ENCODE peak calls at places on chromosomes 3 and 15, in six cellular contexts. K is HCT116, A is breast epithelium, X is stomach, P is prostate gland, I is esophagus muscularis mucosa. O is an unnamed sample.

GRCh38 chr3:170467007-170467406 is 48.3 kb downstream of the CLDN11 start:
- DNase-seq in I (peak; percentile 62), X (no peak), K (no peak), A (no peak), P (no peak), O (no peak)

GRCh38 chr3:192445768-192446644 is 281.3 kb downstream of the FGF12 start:
- DNase-seq in A (no peak), P (no peak), K (no peak), I (no peak), X (no peak), O (no peak)

GRCh38 chr3:32815812-32816438 is 1.9 kb upstream of the TRIM71 start:
- DNase-seq in P (no peak), I (no peak), K (no peak), X (no peak), A (no peak), O (no peak)

GRCh38 chr15:63942486-63943365 is 103.6 kb downstream of the DAPK2 start:
- DNase-seq in A (no peak), K (no peak), I (peak; percentile 55), P (no peak), X (no peak), O (no peak)

GRCh38 chr3:69082805-69083204 is 1.9 kb upstream of the ARL6IP5 start:
- DNase-seq in X (peak; percentile 31), P (no peak), I (no peak), K (no peak), A (no peak), O (peak; percentile 51)

GRCh38 chr3:128245460-128245859 is 92.2 kb downstream of the EEFSEC start:
- DNase-seq in P (no peak), X (no peak), I (no peak), K (no peak), A (no peak), O (no peak)

GRCh38 chr3:31740397-31740796 is 207.7 kb downstream of the STT3B start:
- DNase-seq in P (no peak), X (no peak), K (no peak), I (no peak), A (no peak), O (no peak)

GRCh38 chr3:196222876-196223595 is 6.7 kb downstream of the SLC51A start:
- DNase-seq in P (no peak), X (no peak), K (no peak), I (no peak), A (no peak), O (no peak)

GRCh38 chr15:40322531-40323238 is 807 bp upstream of the INAFM2 start:
- DNase-seq in P (no peak), X (no peak), I (no peak), K (no peak), A (no peak), O (peak; percentile 16)

GRCh38 chr3:28326458-28326926 is 22.0 kb upstream of the ZCWPW2 start:
- DNase-seq in X (no peak), P (no peak), I (no peak), A (no peak), K (no peak), O (peak; percentile 7)

GRCh38 chr3:66439666-66440344 is 61.0 kb downstream of the LRIG1 start:
- DNase-seq in I (no peak), P (no peak), X (no peak), A (no peak), K (no peak), O (no peak)

GRCh38 chr15:87873501-87873900 is 383.0 kb downstream of the NTRK3 start:
- DNase-seq in X (no peak), A (no peak), K (no peak), P (no peak), I (no peak), O (no peak)

DNA sequence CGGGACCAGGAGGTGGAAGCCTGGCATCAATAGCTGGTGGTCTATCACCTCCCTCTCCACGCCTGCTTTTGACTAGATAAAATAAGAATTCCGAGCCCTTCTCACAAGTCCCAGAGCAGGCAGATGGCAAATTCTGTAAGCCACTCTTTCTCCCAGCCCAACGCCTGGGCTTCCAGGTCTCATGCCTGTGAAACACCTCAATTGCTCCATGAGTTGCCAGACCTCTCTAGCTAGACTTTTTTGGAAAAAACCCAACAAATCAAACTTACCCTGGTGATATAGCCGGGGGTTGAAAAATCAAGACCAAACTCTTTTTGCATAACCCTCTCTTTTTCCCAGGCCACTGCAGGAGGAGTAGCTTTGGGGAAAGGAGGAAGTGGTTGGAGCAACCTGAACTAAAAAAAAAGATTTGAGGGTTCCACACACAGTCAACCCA is 7.0 kb downstream of the BHLHE40 start:
- DNase-seq in I (no peak), K (no peak), P (no peak), X (no peak), A (no peak), O (no peak)
- H3K4me3 ChIP-seq in I (peak overlapping the region; percentile 49), K (no peak overlapping the region), P (peak overlapping the region; percentile 27), X (peak overlapping the region; percentile 28), A (peak overlapping the region; percentile 37), O (peak overlapping the region; percentile 43)

DNA sequence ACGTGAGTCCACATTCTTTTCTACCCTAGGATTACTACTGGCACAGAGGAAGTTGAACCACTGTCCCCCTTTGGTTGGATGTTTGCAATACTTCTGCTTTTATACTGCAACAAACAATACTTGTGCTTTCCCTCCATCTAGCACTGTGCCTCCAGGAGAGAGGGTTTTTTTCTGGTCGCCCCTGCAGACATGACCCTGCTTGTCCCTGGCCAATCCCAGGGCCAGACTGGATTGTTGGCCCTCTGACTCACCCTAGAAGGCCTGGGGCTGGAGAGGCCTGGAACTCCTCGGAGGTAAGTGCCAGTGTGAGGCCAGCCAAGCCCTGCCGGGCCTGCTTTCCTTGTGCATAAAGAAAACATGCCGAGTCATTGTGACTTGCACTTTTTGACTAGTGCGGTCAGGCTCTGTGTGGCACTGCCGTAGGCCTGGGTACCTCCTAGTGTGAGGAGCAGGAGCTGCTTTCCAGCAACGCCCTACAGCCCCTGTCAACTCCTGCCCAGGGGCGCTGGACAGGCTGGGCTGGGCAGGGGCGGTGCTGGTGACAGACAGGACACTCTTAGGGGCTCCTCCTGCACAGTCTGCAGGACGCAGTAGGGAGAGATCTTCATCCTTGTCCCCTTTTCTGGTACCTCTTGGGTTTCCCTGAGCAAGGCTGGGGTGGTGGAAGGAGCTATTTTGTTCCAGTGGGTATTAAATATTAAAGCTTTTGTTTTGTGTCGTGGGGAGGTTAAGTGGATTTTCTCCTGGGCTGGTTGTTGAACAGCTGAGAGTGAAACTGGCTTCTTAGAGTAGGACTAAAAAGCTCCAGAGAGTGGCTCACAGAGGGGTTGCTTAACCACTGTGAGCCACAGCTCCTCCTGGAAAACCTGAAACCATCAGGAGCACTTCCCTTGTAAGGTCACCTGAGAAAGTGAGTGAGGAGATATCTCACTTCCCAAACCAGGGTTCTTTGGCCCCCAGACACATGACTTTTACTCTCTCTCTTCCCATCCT is 14.4 kb upstream of the TKT start:
- DNase-seq in X (peak; percentile 91), I (peak; percentile 94), A (peak; percentile 95), K (peak; percentile 96), P (peak; percentile 97), O (peak; percentile 82)
- TF ChIP-seq POLR2A in X (no peak), I (no peak), A (no peak), K (no peak), P (no peak), O (no peak)

GRCh38 chr15:37055481-37055880 is 44.9 kb downstream of the MEIS2 start:
- DNase-seq in I (no peak), P (no peak), X (no peak), K (no peak), A (no peak), O (no peak)

GRCh38 chr15:37058316-37058985 is 41.9 kb downstream of the MEIS2 start:
- DNase-seq in K (no peak), P (no peak), I (no peak), A (no peak), X (no peak), O (no peak)

GRCh38 chr15:37057831-37058230 is 42.5 kb downstream of the MEIS2 start:
- DNase-seq in I (no peak), K (no peak), A (no peak), P (no peak), X (no peak), O (no peak)

GRCh38 chr15:37056168-37056893 is 44.0 kb downstream of the MEIS2 start:
- DNase-seq in K (no peak), P (peak; percentile 39), I (no peak), A (no peak), X (no peak), O (no peak)

DNA sequence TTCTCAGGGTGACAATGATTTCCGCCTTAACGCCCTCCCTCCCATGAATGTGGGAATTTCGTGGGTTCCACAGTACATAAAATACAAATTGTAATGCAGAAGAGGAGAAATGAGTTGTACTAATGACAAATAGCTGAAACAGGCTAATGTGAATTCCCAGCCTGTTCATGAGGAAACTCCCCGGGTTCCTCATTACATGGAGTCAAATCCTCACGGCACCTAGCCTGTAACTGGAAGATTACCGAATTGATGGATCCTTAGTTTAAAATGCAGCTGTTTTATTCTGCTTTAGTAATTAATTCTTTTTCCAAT is 43.5 kb downstream of the MEIS2 start:
- DNase-seq in P (no peak), X (no peak), I (no peak), A (no peak), K (no peak), O (no peak)
- TF ChIP-seq POLR2AphosphoS5 in P (no peak), X (no peak), I (no peak), A (no peak), K (no peak), O (no peak)

GRCh38 chr15:89379423-89379735 is 44.8 kb upstream of the POLG start:
- DNase-seq in X (no peak), K (no peak), P (no peak), A (no peak), I (no peak), O (no peak)
- H3K4me3 ChIP-seq in X (peak overlapping the region; percentile 48), K (no peak overlapping the region), P (no peak overlapping the region), A (no peak overlapping the region), I (peak overlapping the region; percentile 35), O (no peak overlapping the region)

O was measured in transverse colon.